ENCODE peak calls at places on chromosomes 13 and 19, in nine cellular contexts. D is BJ; G is DND-41; H is IMR-90; M is AG04450; S is fibroblast of mammary gland; O is CD8-positive, alpha-beta T cell; U is hepatocyte; J is retinal pigment epithelial cell. Y is an unnamed sample.

GRCh38 chr19:49430678-49431329 is 5.6 kb downstream of the GFY start:
- DNase-seq in D (no peak), M (no peak), S (no peak), O (no peak), G (peak; percentile 27), J (no peak), U (no peak), H (no peak), Y (no peak)

GRCh38 chr19:13154241-13154778 is 4.1 kb downstream of the IER2 start:
- DNase-seq in H (peak; percentile 95), M (peak; percentile 86), S (peak; percentile 95), O (peak; percentile 63), G (peak; percentile 38), U (peak; percentile 88), J (peak; percentile 47), D (peak; percentile 75), Y (no peak)

GRCh38 chr19:16575282-16575681 is 3.1 kb upstream of the SLC35E1 start:
- DNase-seq in S (no peak), H (no peak), O (no peak), U (no peak), J (no peak), D (no peak), G (no peak), M (no peak), Y (no peak)

GRCh38 chr13:103876571-103876970 is 810.4 kb upstream of the SLC10A2 start:
- DNase-seq in J (no peak), O (no peak), M (no peak), S (peak; percentile 41), D (peak; percentile 19), H (peak; percentile 1), G (no peak), U (no peak), Y (no peak)

GRCh38 chr19:35135389-35135909 is 590 bp upstream of the LGI4 start:
- DNase-seq in S (peak; percentile 61), D (no peak), O (peak; percentile 64), H (peak; percentile 55), G (peak; percentile 67), M (no peak), U (peak; percentile 88), J (no peak), Y (no peak)

GRCh38 chr13:106797081-106797640 is 229.2 kb upstream of the ARGLU1 start:
- DNase-seq in S (no peak), O (no peak), M (no peak), D (no peak), H (no peak), J (no peak), U (no peak), G (no peak), Y (no peak)

GRCh38 chr13:100872761-100873160 is 198.2 kb upstream of the TMTC4 start:
- DNase-seq in H (peak; percentile 36), G (no peak), S (peak; percentile 65), M (no peak), U (no peak), J (no peak), D (no peak), O (no peak), Y (no peak)

GRCh38 chr19:6020166-6020967 is 42.4 kb upstream of the RANBP3 start:
- DNase-seq in D (no peak), H (no peak), J (no peak), M (no peak), U (no peak), S (no peak), G (no peak), O (no peak), Y (no peak)

GRCh38 chr13:39787086-39787487 is 131.6 kb downstream of the COG6 start:
- DNase-seq in M (no peak), S (peak; percentile 61), J (no peak), O (no peak), D (no peak), H (no peak), G (no peak), U (no peak), Y (no peak)

GRCh38 chr19:40601061-40601973 is at the start of gene LTBP4:
- DNase-seq in O (no peak), G (no peak), D (no peak), S (no peak), M (no peak), J (no peak), H (no peak), U (peak; percentile 74), Y (no peak)
- TF ChIP-seq CTCF in O (no peak), G (no peak), D (peak; percentile 20), S (no peak), M (peak; percentile 15), J (peak; percentile 25), H (peak; percentile 20), U (peak; percentile 19), Y (no peak)

DNA sequence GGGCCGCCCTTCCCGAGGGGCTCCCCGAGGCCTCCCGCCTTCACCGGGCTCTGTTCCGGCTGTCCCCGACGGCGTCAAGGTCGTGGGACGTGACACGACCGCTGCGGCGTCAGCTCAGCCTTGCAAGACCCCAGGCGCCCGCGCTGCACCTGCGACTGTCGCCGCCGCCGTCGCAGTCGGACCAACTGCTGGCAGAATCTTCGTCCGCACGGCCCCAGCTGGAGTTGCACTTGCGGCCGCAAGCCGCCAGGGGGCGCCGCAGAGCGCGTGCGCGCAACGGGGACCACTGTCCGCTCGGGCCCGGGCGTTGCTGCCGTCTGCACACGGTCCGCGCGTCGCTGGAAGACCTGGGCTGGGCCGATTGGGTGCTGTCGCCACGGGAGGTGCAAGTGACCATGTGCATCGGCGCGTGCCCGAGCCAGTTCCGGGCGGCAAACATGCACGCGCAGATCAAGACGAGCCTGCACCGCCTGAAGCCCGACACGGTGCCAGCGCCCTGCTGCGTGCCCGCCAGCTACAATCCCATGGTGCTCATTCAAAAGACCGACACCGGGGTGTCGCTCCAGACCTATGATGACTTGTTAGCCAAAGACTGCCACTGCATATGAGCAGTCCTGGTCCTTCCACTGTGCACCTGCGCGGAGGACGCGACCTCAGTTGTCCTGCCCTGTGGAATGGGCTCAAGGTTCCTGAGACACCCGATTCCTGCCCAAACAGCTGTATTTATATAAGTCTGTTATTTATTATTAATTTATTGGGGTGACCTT is 2.6 kb downstream of the GDF15 start:
- DNase-seq in O (peak; percentile 76), M (no peak), S (peak; percentile 42), H (no peak), G (peak; percentile 89), J (no peak), U (peak; percentile 80), D (no peak), Y (no peak)
- H3K4me3 ChIP-seq in O (peak overlapping the region; percentile 43), M (peak overlapping the region; percentile 77), S (peak overlapping the region; percentile 27), H (peak overlapping the region; percentile 13), G (peak overlapping the region; percentile 59), J (peak overlapping the region; percentile 88), U (no peak overlapping the region), D (peak overlapping the region; percentile 81), Y (peak overlapping the region; percentile 85)

GRCh38 chr13:110273254-110273653 is 33.7 kb downstream of the COL4A1 start:
- DNase-seq in D (no peak), S (no peak), H (no peak), G (no peak), M (no peak), U (no peak), O (no peak), J (no peak), Y (no peak)

GRCh38 chr13:110272651-110273050 is 34.3 kb downstream of the COL4A1 start:
- DNase-seq in D (no peak), M (no peak), J (no peak), S (no peak), H (no peak), O (no peak), G (no peak), U (no peak), Y (no peak)

GRCh38 chr13:110275931-110276552 is 30.9 kb downstream of the COL4A1 start:
- DNase-seq in G (no peak), D (no peak), M (no peak), J (no peak), H (no peak), S (peak; percentile 78), U (no peak), O (no peak), Y (no peak)

GRCh38 chr13:110276553-110276950 is 30.4 kb downstream of the COL4A1 start:
- DNase-seq in U (no peak), S (no peak), D (no peak), G (no peak), H (no peak), J (no peak), O (no peak), M (no peak), Y (no peak)

DNA sequence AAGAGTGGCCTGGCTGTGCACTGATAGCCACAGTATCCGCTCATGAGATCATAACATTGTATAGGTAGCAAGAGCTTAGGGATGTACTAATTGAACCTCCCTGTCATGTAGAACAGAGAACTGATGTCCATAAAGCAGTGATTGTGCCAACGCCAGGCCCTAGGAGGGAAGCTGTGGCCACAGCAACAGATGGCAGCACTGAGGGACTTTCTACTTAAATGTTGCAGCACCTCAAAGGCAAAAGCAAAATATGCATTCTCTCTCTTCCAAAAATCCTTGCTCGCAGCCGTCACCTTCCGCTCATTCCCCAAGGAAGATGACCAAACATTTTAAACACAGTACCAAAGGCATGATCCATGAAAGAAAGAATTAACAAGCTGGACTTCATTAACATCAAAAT is 32.3 kb downstream of the COL4A1 start:
- DNase-seq in U (no peak), D (no peak), G (no peak), H (no peak), O (no peak), S (no peak), M (no peak), J (no peak), Y (no peak)
- TF ChIP-seq CTCF in U (peak; percentile 6), D (peak; percentile 27), G (no peak), H (peak; percentile 26), O (no peak), S (peak; percentile 23), M (peak; percentile 16), J (peak; percentile 42), Y (peak; percentile 51)

GRCh38 chr19:4913996-4914735 is 4.9 kb downstream of the UHRF1 start:
- DNase-seq in J (no peak), D (no peak), S (no peak), H (peak; percentile 18), U (no peak), M (no peak), O (peak; percentile 46), G (no peak), Y (no peak)
- H3K4me3 ChIP-seq in J (no peak overlapping the region), D (no peak overlapping the region), S (no peak overlapping the region), H (no peak overlapping the region), U (no peak overlapping the region), M (no peak overlapping the region), O (peak overlapping the region; percentile 100), G (no peak overlapping the region), Y (no peak overlapping the region)

GRCh38 chr13:76667551-76667950 is 218.7 kb downstream of the KCTD12 start:
- DNase-seq in U (peak; percentile 27), G (no peak), J (peak; percentile 18), D (no peak), O (no peak), M (peak; percentile 29), S (peak; percentile 74), H (peak; percentile 77), Y (no peak)
- TF ChIP-seq CTCF in U (peak; percentile 35), G (peak; percentile 16), J (peak; percentile 53), D (peak; percentile 50), O (no peak), M (peak; percentile 63), S (peak; percentile 51), H (peak; percentile 82), Y (peak; percentile 41)

DNA sequence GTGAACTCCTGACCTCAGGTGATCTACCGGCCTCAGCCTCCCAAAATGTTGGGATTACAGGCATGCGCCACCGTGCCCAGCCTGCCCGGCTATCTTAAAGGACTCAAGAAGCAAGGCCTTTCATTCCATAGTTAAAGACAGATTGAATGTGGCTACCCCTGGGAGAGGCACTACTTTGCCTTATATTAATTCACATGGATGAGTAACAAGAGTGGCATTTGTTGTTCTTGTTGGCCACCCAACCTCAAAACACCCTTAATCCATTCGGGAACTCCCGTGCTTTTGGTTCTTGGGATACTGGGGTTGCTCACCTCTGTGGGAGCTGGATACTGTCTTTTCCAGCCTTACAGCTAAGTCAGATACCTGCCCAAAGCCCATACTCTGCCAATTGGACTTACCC is 34.4 kb upstream of the ABCC4 start:
- DNase-seq in H (no peak), D (no peak), J (no peak), S (no peak), M (no peak), G (no peak), U (no peak), O (no peak), Y (no peak)
- H3K4me3 ChIP-seq in H (no peak overlapping the region), D (no peak overlapping the region), J (no peak overlapping the region), S (no peak overlapping the region), M (no peak overlapping the region), G (no peak overlapping the region), U (no peak overlapping the region), O (no peak overlapping the region), Y (no peak overlapping the region)